ENCODE peak calls at places on chromosome 3, in seven cellular contexts. One of them, this sample, is unnamed.
A peak's percentile ranks its signal among the peaks of the same experiment; 100 is the strongest.

GRCh38 chr3:34077796-34078195 is 279.4 kb downstream of the PDCD6IP start:
- DNase-seq in foreskin fibroblast: no peak
- DNase-seq in AG04450: no peak
- DNase-seq in CD14-positive monocyte: no peak
- DNase-seq in endothelial cell: no peak
- DNase-seq in CD4-positive, alpha-beta T cell: no peak
- DNase-seq in fibroblast of mammary gland: no peak
- DNase-seq in this sample: no peak

GRCh38 chr3:140942221-140943104 is 827 bp downstream of the SLC25A36 start:
- DNase-seq in CD14-positive monocyte: peak; percentile 53
- DNase-seq in AG04450: no peak
- DNase-seq in endothelial cell: peak; percentile 62
- DNase-seq in CD4-positive, alpha-beta T cell: peak; percentile 16
- DNase-seq in foreskin fibroblast: peak; percentile 77
- DNase-seq in fibroblast of mammary gland: peak; percentile 60
- DNase-seq in this sample: peak; percentile 57

GRCh38 chr3:13533823-13534435 is 15.0 kb upstream of the FBLN2 start:
- DNase-seq in endothelial cell: no peak
- DNase-seq in CD4-positive, alpha-beta T cell: no peak
- DNase-seq in fibroblast of mammary gland: no peak
- DNase-seq in CD14-positive monocyte: no peak
- DNase-seq in foreskin fibroblast: no peak
- DNase-seq in AG04450: no peak
- DNase-seq in this sample: no peak

GRCh38 chr3:45964139-45964538 is 20.9 kb downstream of the CXCR6 start:
- DNase-seq in CD4-positive, alpha-beta T cell: no peak
- DNase-seq in fibroblast of mammary gland: no peak
- DNase-seq in foreskin fibroblast: no peak
- DNase-seq in AG04450: no peak
- DNase-seq in endothelial cell: no peak
- DNase-seq in CD14-positive monocyte: no peak
- DNase-seq in this sample: no peak

GRCh38 chr3:190494907-190495306 is 19.0 kb upstream of the IL1RAP start:
- DNase-seq in CD4-positive, alpha-beta T cell: no peak
- DNase-seq in endothelial cell: no peak
- DNase-seq in AG04450: no peak
- DNase-seq in foreskin fibroblast: no peak
- DNase-seq in CD14-positive monocyte: no peak
- DNase-seq in fibroblast of mammary gland: peak; percentile 29
- DNase-seq in this sample: no peak

GRCh38 chr3:24713516-24713915 is 218.9 kb upstream of the THRB start:
- DNase-seq in fibroblast of mammary gland: no peak
- DNase-seq in foreskin fibroblast: no peak
- DNase-seq in CD4-positive, alpha-beta T cell: no peak
- DNase-seq in AG04450: no peak
- DNase-seq in endothelial cell: no peak
- DNase-seq in CD14-positive monocyte: no peak
- DNase-seq in this sample: no peak

GRCh38 chr3:98705694-98706093 is 57.4 kb upstream of the ST3GAL6 start:
- DNase-seq in AG04450: no peak
- DNase-seq in foreskin fibroblast: peak; percentile 31
- DNase-seq in CD4-positive, alpha-beta T cell: no peak
- DNase-seq in endothelial cell: no peak
- DNase-seq in CD14-positive monocyte: no peak
- DNase-seq in fibroblast of mammary gland: peak; percentile 31
- DNase-seq in this sample: no peak

GRCh38 chr3:189606774-189607173 is 24.4 kb upstream of the TP63 start:
- DNase-seq in CD4-positive, alpha-beta T cell: no peak
- DNase-seq in foreskin fibroblast: no peak
- DNase-seq in fibroblast of mammary gland: no peak
- DNase-seq in AG04450: no peak
- DNase-seq in CD14-positive monocyte: no peak
- DNase-seq in endothelial cell: no peak
- DNase-seq in this sample: no peak

GRCh38 chr3:10875914-10876313 is 59.9 kb downstream of the SLC6A11 start:
- DNase-seq in foreskin fibroblast: no peak
- DNase-seq in fibroblast of mammary gland: no peak
- DNase-seq in endothelial cell: no peak
- DNase-seq in CD14-positive monocyte: no peak
- DNase-seq in AG04450: no peak
- DNase-seq in CD4-positive, alpha-beta T cell: no peak
- DNase-seq in this sample: no peak

GRCh38 chr3:54125317-54125716 is 3.0 kb downstream of the CACNA2D3 start:
- DNase-seq in CD4-positive, alpha-beta T cell: no peak
- DNase-seq in CD14-positive monocyte: no peak
- DNase-seq in fibroblast of mammary gland: no peak
- DNase-seq in endothelial cell: no peak
- DNase-seq in AG04450: no peak
- DNase-seq in foreskin fibroblast: no peak
- DNase-seq in this sample: no peak

GRCh38 chr3:174498638-174499037 is 360.5 kb upstream of the NAALADL2 start:
- DNase-seq in endothelial cell: no peak
- DNase-seq in AG04450: peak; percentile 10
- DNase-seq in CD4-positive, alpha-beta T cell: no peak
- DNase-seq in fibroblast of mammary gland: peak; percentile 71
- DNase-seq in foreskin fibroblast: peak; percentile 52
- DNase-seq in CD14-positive monocyte: no peak
- DNase-seq in this sample: no peak

GRCh38 chr3:11062704-11063103 is 70.2 kb downstream of the SLC6A1 start:
- DNase-seq in endothelial cell: no peak
- DNase-seq in AG04450: no peak
- DNase-seq in fibroblast of mammary gland: no peak
- DNase-seq in foreskin fibroblast: no peak
- DNase-seq in CD14-positive monocyte: no peak
- DNase-seq in CD4-positive, alpha-beta T cell: no peak
- DNase-seq in this sample: no peak

GRCh38 chr3:8560608-8561007 is 59.0 kb downstream of the LMCD1 start:
- DNase-seq in CD4-positive, alpha-beta T cell: no peak
- DNase-seq in endothelial cell: no peak
- DNase-seq in fibroblast of mammary gland: peak; percentile 99
- DNase-seq in CD14-positive monocyte: no peak
- DNase-seq in foreskin fibroblast: peak; percentile 69
- DNase-seq in AG04450: peak; percentile 65
- DNase-seq in this sample: no peak

GRCh38 chr3:54999159-54999558 is 71.3 kb upstream of the LRTM1 start:
- DNase-seq in fibroblast of mammary gland: peak; percentile 92
- DNase-seq in CD4-positive, alpha-beta T cell: no peak
- DNase-seq in endothelial cell: peak; percentile 35
- DNase-seq in AG04450: peak; percentile 46
- DNase-seq in foreskin fibroblast: peak; percentile 72
- DNase-seq in CD14-positive monocyte: no peak
- DNase-seq in this sample: no peak

GRCh38 chr3:188234172-188234571 is 80.2 kb downstream of the LPP start:
- DNase-seq in endothelial cell: no peak
- DNase-seq in AG04450: no peak
- DNase-seq in CD14-positive monocyte: no peak
- DNase-seq in fibroblast of mammary gland: peak; percentile 86
- DNase-seq in CD4-positive, alpha-beta T cell: no peak
- DNase-seq in foreskin fibroblast: no peak
- DNase-seq in this sample: no peak

GRCh38 chr3:51385621-51386091 is 565 bp downstream of the MANF start:
- DNase-seq in CD14-positive monocyte: no peak
- DNase-seq in CD4-positive, alpha-beta T cell: no peak
- DNase-seq in fibroblast of mammary gland: no peak
- DNase-seq in foreskin fibroblast: peak; percentile 30
- DNase-seq in AG04450: no peak
- DNase-seq in endothelial cell: no peak
- DNase-seq in this sample: no peak

GRCh38 chr3:143066033-143066432 is 53.5 kb upstream of the CHST2 start:
- DNase-seq in fibroblast of mammary gland: no peak
- DNase-seq in AG04450: no peak
- DNase-seq in CD4-positive, alpha-beta T cell: no peak
- DNase-seq in CD14-positive monocyte: no peak
- DNase-seq in foreskin fibroblast: no peak
- DNase-seq in endothelial cell: no peak
- DNase-seq in this sample: no peak

GRCh38 chr3:140545756-140546155 is 132.1 kb upstream of the TRIM42 start:
- DNase-seq in endothelial cell: no peak
- DNase-seq in foreskin fibroblast: no peak
- DNase-seq in CD4-positive, alpha-beta T cell: no peak
- DNase-seq in CD14-positive monocyte: no peak
- DNase-seq in fibroblast of mammary gland: no peak
- DNase-seq in AG04450: no peak
- DNase-seq in this sample: no peak

GRCh38 chr3:99468918-99469317 is 169.5 kb upstream of the COL8A1 start:
- DNase-seq in CD14-positive monocyte: no peak
- DNase-seq in foreskin fibroblast: no peak
- DNase-seq in CD4-positive, alpha-beta T cell: no peak
- DNase-seq in AG04450: no peak
- DNase-seq in fibroblast of mammary gland: no peak
- DNase-seq in endothelial cell: no peak
- DNase-seq in this sample: no peak

GRCh38 chr3:101574388-101575156 is 592 bp downstream of the PCNP start:
- DNase-seq in CD4-positive, alpha-beta T cell: peak; percentile 34
- DNase-seq in fibroblast of mammary gland: peak; percentile 68
- DNase-seq in endothelial cell: peak; percentile 35
- DNase-seq in CD14-positive monocyte: peak; percentile 47
- DNase-seq in foreskin fibroblast: peak; percentile 66
- DNase-seq in AG04450: no peak
- DNase-seq in this sample: no peak

GRCh38 chr3:10939556-10939955 is 53.0 kb upstream of the SLC6A1 start:
- DNase-seq in fibroblast of mammary gland: no peak
- DNase-seq in CD4-positive, alpha-beta T cell: no peak
- DNase-seq in endothelial cell: no peak
- DNase-seq in foreskin fibroblast: no peak
- DNase-seq in CD14-positive monocyte: no peak
- DNase-seq in AG04450: no peak
- DNase-seq in this sample: no peak

GRCh38 chr3:13852638-13853009 is 27.2 kb downstream of the WNT7A start:
- DNase-seq in foreskin fibroblast: no peak
- DNase-seq in endothelial cell: no peak
- DNase-seq in CD14-positive monocyte: no peak
- DNase-seq in CD4-positive, alpha-beta T cell: no peak
- DNase-seq in fibroblast of mammary gland: no peak
- DNase-seq in AG04450: no peak
- DNase-seq in this sample: no peak

GRCh38 chr3:46903341-46904302 is 26.1 kb downstream of the PTH1R start:
- DNase-seq in CD4-positive, alpha-beta T cell: no peak
- DNase-seq in CD14-positive monocyte: peak; percentile 54
- DNase-seq in AG04450: no peak
- DNase-seq in endothelial cell: no peak
- DNase-seq in foreskin fibroblast: peak; percentile 53
- DNase-seq in fibroblast of mammary gland: peak; percentile 55
- DNase-seq in this sample: no peak

GRCh38 chr3:105856605-105857004 is 12.2 kb downstream of the CBLB start:
- DNase-seq in endothelial cell: no peak
- DNase-seq in CD4-positive, alpha-beta T cell: no peak
- DNase-seq in AG04450: no peak
- DNase-seq in CD14-positive monocyte: no peak
- DNase-seq in fibroblast of mammary gland: no peak
- DNase-seq in foreskin fibroblast: no peak
- DNase-seq in this sample: no peak

GRCh38 chr3:105862217-105862616 is 6.6 kb downstream of the CBLB start:
- DNase-seq in foreskin fibroblast: no peak
- DNase-seq in AG04450: no peak
- DNase-seq in fibroblast of mammary gland: no peak
- DNase-seq in CD14-positive monocyte: no peak
- DNase-seq in endothelial cell: no peak
- DNase-seq in CD4-positive, alpha-beta T cell: no peak
- DNase-seq in this sample: no peak

GRCh38 chr3:105853801-105854432 is 14.9 kb downstream of the CBLB start:
- DNase-seq in AG04450: no peak
- DNase-seq in fibroblast of mammary gland: no peak
- DNase-seq in endothelial cell: no peak
- DNase-seq in foreskin fibroblast: no peak
- DNase-seq in CD4-positive, alpha-beta T cell: no peak
- DNase-seq in CD14-positive monocyte: no peak
- DNase-seq in this sample: no peak

GRCh38 chr3:105860649-105861048 is 8.2 kb downstream of the CBLB start:
- DNase-seq in CD14-positive monocyte: no peak
- DNase-seq in AG04450: no peak
- DNase-seq in CD4-positive, alpha-beta T cell: no peak
- DNase-seq in endothelial cell: no peak
- DNase-seq in foreskin fibroblast: no peak
- DNase-seq in fibroblast of mammary gland: no peak
- DNase-seq in this sample: no peak

GRCh38 chr3:105857963-105858362 is 10.8 kb downstream of the CBLB start:
- DNase-seq in endothelial cell: no peak
- DNase-seq in CD14-positive monocyte: no peak
- DNase-seq in CD4-positive, alpha-beta T cell: no peak
- DNase-seq in foreskin fibroblast: no peak
- DNase-seq in AG04450: no peak
- DNase-seq in fibroblast of mammary gland: no peak
- DNase-seq in this sample: no peak
- TF ChIP-seq CTCF in endothelial cell: no peak
- TF ChIP-seq CTCF in CD14-positive monocyte: no peak
- TF ChIP-seq CTCF in CD4-positive, alpha-beta T cell: no peak
- TF ChIP-seq CTCF in foreskin fibroblast: no peak
- TF ChIP-seq CTCF in AG04450: no peak
- TF ChIP-seq CTCF in fibroblast of mammary gland: no peak
- TF ChIP-seq CTCF in this sample: no peak

GRCh38 chr3:76724075-76724474 is 315.8 kb upstream of the ROBO2 start:
- DNase-seq in CD4-positive, alpha-beta T cell: no peak
- DNase-seq in endothelial cell: no peak
- DNase-seq in CD14-positive monocyte: no peak
- DNase-seq in fibroblast of mammary gland: no peak
- DNase-seq in foreskin fibroblast: no peak
- DNase-seq in AG04450: no peak
- DNase-seq in this sample: no peak
- TF ChIP-seq CTCF in CD4-positive, alpha-beta T cell: no peak
- TF ChIP-seq CTCF in endothelial cell: no peak
- TF ChIP-seq CTCF in CD14-positive monocyte: no peak
- TF ChIP-seq CTCF in fibroblast of mammary gland: no peak
- TF ChIP-seq CTCF in foreskin fibroblast: no peak
- TF ChIP-seq CTCF in AG04450: peak; percentile 17
- TF ChIP-seq CTCF in this sample: peak; percentile 28

DNA sequence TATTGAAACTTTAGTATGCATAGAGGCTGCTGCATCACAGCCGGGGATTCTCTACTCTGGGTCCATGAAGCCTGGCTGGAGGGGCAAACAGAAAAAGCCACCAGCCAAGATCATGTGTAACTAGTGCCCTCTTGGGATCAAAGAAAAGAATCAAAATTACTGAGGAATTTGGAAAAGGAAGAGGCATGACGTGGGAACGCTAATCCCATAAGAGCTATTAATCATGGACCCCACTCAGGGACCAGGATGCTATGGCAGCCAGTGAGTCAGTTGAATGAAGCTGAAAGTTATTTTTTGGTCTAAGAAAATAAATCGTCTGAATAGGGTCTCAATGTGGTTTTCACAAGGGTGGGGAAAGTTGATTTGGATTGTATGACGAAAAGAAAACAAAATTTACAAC is 1165.1 kb downstream of the ROBO2 start:
- DNase-seq in foreskin fibroblast: peak; percentile 79
- DNase-seq in CD4-positive, alpha-beta T cell: no peak
- DNase-seq in endothelial cell: no peak
- DNase-seq in fibroblast of mammary gland: peak; percentile 70
- DNase-seq in CD14-positive monocyte: no peak
- DNase-seq in AG04450: peak; percentile 10
- DNase-seq in this sample: no peak
- TF ChIP-seq CTCF in foreskin fibroblast: no peak
- TF ChIP-seq CTCF in CD4-positive, alpha-beta T cell: no peak
- TF ChIP-seq CTCF in endothelial cell: no peak
- TF ChIP-seq CTCF in fibroblast of mammary gland: no peak
- TF ChIP-seq CTCF in CD14-positive monocyte: no peak
- TF ChIP-seq CTCF in AG04450: peak; percentile 24
- TF ChIP-seq CTCF in this sample: no peak

DNA sequence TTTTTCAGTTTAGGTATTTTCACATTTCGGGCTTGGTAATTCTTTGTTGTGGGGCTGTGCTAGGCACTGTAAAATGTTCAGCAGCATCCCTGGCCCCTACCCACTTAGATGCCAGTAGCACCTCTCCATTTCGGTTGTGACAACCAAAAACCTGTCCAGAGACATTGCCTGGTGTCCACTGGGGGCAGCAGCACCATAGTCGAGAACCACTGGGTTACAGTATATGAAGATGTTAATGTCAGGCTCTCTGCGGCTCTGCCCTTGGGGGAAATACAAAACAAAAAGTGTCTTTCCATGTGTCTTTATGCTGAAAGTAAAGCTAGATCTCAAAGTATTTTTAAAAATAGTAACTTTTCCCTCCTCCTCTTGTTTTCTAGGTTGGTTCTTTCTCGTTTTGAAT is 177.2 kb downstream of the ITPR1 start:
- DNase-seq in CD4-positive, alpha-beta T cell: no peak
- DNase-seq in CD14-positive monocyte: no peak
- DNase-seq in fibroblast of mammary gland: no peak
- DNase-seq in AG04450: no peak
- DNase-seq in endothelial cell: peak; percentile 38
- DNase-seq in foreskin fibroblast: peak; percentile 21
- DNase-seq in this sample: no peak
- TF ChIP-seq CTCF in CD4-positive, alpha-beta T cell: no peak
- TF ChIP-seq CTCF in CD14-positive monocyte: peak; percentile 14
- TF ChIP-seq CTCF in fibroblast of mammary gland: peak; percentile 33
- TF ChIP-seq CTCF in AG04450: peak; percentile 47
- TF ChIP-seq CTCF in endothelial cell: peak; percentile 46
- TF ChIP-seq CTCF in foreskin fibroblast: peak; percentile 41
- TF ChIP-seq CTCF in this sample: peak; percentile 52

This sample was measured in progenitor cell of endocrine pancreas.